ENCODE peak calls at places on chromosomes 3 and 15, in eight cellular contexts. One of them, this sample, is unnamed.

GRCh38 chr15:96381463-96381862 is 51.0 kb downstream of the NR2F2 start:
- DNase-seq in HCT116: no peak
- DNase-seq in mammary epithelial cell: no peak
- DNase-seq in psoas muscle: no peak
- DNase-seq in HFF-Myc: no peak
- DNase-seq in coronary artery: no peak
- DNase-seq in GM12864: no peak
- DNase-seq in fibroblast of pulmonary artery: no peak
- DNase-seq in this sample: no peak

GRCh38 chr15:68337826-68338225 is 60.3 kb downstream of the FEM1B start:
- DNase-seq in HCT116: no peak
- DNase-seq in mammary epithelial cell: peak
- DNase-seq in psoas muscle: no peak
- DNase-seq in HFF-Myc: no peak
- DNase-seq in coronary artery: no peak
- DNase-seq in GM12864: no peak
- DNase-seq in fibroblast of pulmonary artery: no peak
- DNase-seq in this sample: no peak

GRCh38 chr3:124318014-124318413 is 326.1 kb upstream of the ROPN1 start:
- DNase-seq in HCT116: no peak
- DNase-seq in mammary epithelial cell: no peak
- DNase-seq in psoas muscle: no peak
- DNase-seq in HFF-Myc: no peak
- DNase-seq in coronary artery: no peak
- DNase-seq in GM12864: no peak
- DNase-seq in fibroblast of pulmonary artery: no peak
- DNase-seq in this sample: no peak

GRCh38 chr3:194036842-194037241 is 99.1 kb upstream of the HES1 start:
- DNase-seq in HCT116: no peak
- DNase-seq in mammary epithelial cell: no peak
- DNase-seq in psoas muscle: no peak
- DNase-seq in HFF-Myc: no peak
- DNase-seq in coronary artery: no peak
- DNase-seq in GM12864: no peak
- DNase-seq in fibroblast of pulmonary artery: no peak
- DNase-seq in this sample: no peak

GRCh38 chr15:59622289-59622688 is 10.7 kb downstream of the GCNT3 start:
- DNase-seq in HCT116: peak
- DNase-seq in mammary epithelial cell: peak
- DNase-seq in psoas muscle: no peak
- DNase-seq in HFF-Myc: peak
- DNase-seq in coronary artery: no peak
- DNase-seq in GM12864: peak
- DNase-seq in fibroblast of pulmonary artery: peak
- DNase-seq in this sample: no peak

GRCh38 chr15:89749951-89750559 is 994 bp downstream of the MESP1 start:
- DNase-seq in HCT116: no peak
- DNase-seq in mammary epithelial cell: no peak
- DNase-seq in psoas muscle: peak
- DNase-seq in HFF-Myc: no peak
- DNase-seq in coronary artery: no peak
- DNase-seq in GM12864: no peak
- DNase-seq in fibroblast of pulmonary artery: no peak
- DNase-seq in this sample: no peak

GRCh38 chr3:143139786-143140185 is 20.2 kb downstream of the CHST2 start:
- DNase-seq in HCT116: no peak
- DNase-seq in mammary epithelial cell: no peak
- DNase-seq in psoas muscle: peak
- DNase-seq in HFF-Myc: no peak
- DNase-seq in coronary artery: no peak
- DNase-seq in GM12864: no peak
- DNase-seq in fibroblast of pulmonary artery: peak
- DNase-seq in this sample: no peak

GRCh38 chr15:39785139-39785538 is 2.5 kb upstream of the FSIP1 start:
- DNase-seq in HCT116: no peak
- DNase-seq in mammary epithelial cell: no peak
- DNase-seq in psoas muscle: no peak
- DNase-seq in HFF-Myc: no peak
- DNase-seq in coronary artery: no peak
- DNase-seq in GM12864: no peak
- DNase-seq in fibroblast of pulmonary artery: no peak
- DNase-seq in this sample: peak

GRCh38 chr3:67646586-67647234 is 7.7 kb downstream of the SUCLG2 start:
- DNase-seq in HCT116: no peak
- DNase-seq in mammary epithelial cell: no peak
- DNase-seq in psoas muscle: no peak
- DNase-seq in HFF-Myc: no peak
- DNase-seq in coronary artery: no peak
- DNase-seq in GM12864: no peak
- DNase-seq in fibroblast of pulmonary artery: peak
- DNase-seq in this sample: no peak

GRCh38 chr15:73464602-73465001 is 21.6 kb downstream of the REC114 start:
- DNase-seq in HCT116: no peak
- DNase-seq in mammary epithelial cell: no peak
- DNase-seq in psoas muscle: no peak
- DNase-seq in HFF-Myc: no peak
- DNase-seq in coronary artery: no peak
- DNase-seq in GM12864: no peak
- DNase-seq in fibroblast of pulmonary artery: no peak
- DNase-seq in this sample: no peak

GRCh38 chr15:100690786-100691160 is 88.4 kb downstream of the ASB7 start:
- DNase-seq in HCT116: no peak
- DNase-seq in mammary epithelial cell: no peak
- DNase-seq in psoas muscle: no peak
- DNase-seq in HFF-Myc: no peak
- DNase-seq in coronary artery: peak
- DNase-seq in GM12864: no peak
- DNase-seq in fibroblast of pulmonary artery: no peak
- DNase-seq in this sample: no peak

GRCh38 chr3:137768361-137769320 is 4.5 kb downstream of the SOX14 start:
- DNase-seq in HCT116: no peak
- DNase-seq in mammary epithelial cell: no peak
- DNase-seq in psoas muscle: no peak
- DNase-seq in HFF-Myc: no peak
- DNase-seq in coronary artery: no peak
- DNase-seq in GM12864: no peak
- DNase-seq in fibroblast of pulmonary artery: no peak
- DNase-seq in this sample: no peak

GRCh38 chr3:52527732-52528595 is 5.7 kb downstream of the NT5DC2 start:
- DNase-seq in HCT116: no peak
- DNase-seq in mammary epithelial cell: no peak
- DNase-seq in psoas muscle: no peak
- DNase-seq in HFF-Myc: no peak
- DNase-seq in coronary artery: peak
- DNase-seq in GM12864: no peak
- DNase-seq in fibroblast of pulmonary artery: no peak
- DNase-seq in this sample: no peak

GRCh38 chr15:40892449-40893012 is 1.7 kb upstream of the VPS18 start:
- DNase-seq in HCT116: no peak
- DNase-seq in mammary epithelial cell: no peak
- DNase-seq in psoas muscle: no peak
- DNase-seq in HFF-Myc: no peak
- DNase-seq in coronary artery: no peak
- DNase-seq in GM12864: no peak
- DNase-seq in fibroblast of pulmonary artery: no peak
- DNase-seq in this sample: no peak

GRCh38 chr3:159761377-159761776 is 227.3 kb upstream of the IL12A start:
- DNase-seq in HCT116: no peak
- DNase-seq in mammary epithelial cell: no peak
- DNase-seq in psoas muscle: no peak
- DNase-seq in HFF-Myc: no peak
- DNase-seq in coronary artery: no peak
- DNase-seq in GM12864: no peak
- DNase-seq in fibroblast of pulmonary artery: peak
- DNase-seq in this sample: peak

GRCh38 chr3:135237371-135237770 is 442.3 kb downstream of the EPHB1 start:
- DNase-seq in HCT116: no peak
- DNase-seq in mammary epithelial cell: no peak
- DNase-seq in psoas muscle: no peak
- DNase-seq in HFF-Myc: no peak
- DNase-seq in coronary artery: no peak
- DNase-seq in GM12864: no peak
- DNase-seq in fibroblast of pulmonary artery: no peak
- DNase-seq in this sample: no peak
- TF ChIP-seq CTCF in HCT116: no peak
- TF ChIP-seq CTCF in mammary epithelial cell: no peak
- TF ChIP-seq CTCF in psoas muscle: no peak
- TF ChIP-seq CTCF in HFF-Myc: no peak
- TF ChIP-seq CTCF in coronary artery: no peak
- TF ChIP-seq CTCF in GM12864: no peak
- TF ChIP-seq CTCF in fibroblast of pulmonary artery: no peak
- TF ChIP-seq CTCF in this sample: no peak

GRCh38 chr3:119555309-119555735 is 4.1 kb downstream of the CD80 start:
- DNase-seq in HCT116: no peak
- DNase-seq in mammary epithelial cell: no peak
- DNase-seq in psoas muscle: no peak
- DNase-seq in HFF-Myc: no peak
- DNase-seq in coronary artery: no peak
- DNase-seq in GM12864: no peak
- DNase-seq in fibroblast of pulmonary artery: no peak
- DNase-seq in this sample: no peak

GRCh38 chr3:119557192-119557873 is 2.1 kb downstream of the CD80 start:
- DNase-seq in HCT116: no peak
- DNase-seq in mammary epithelial cell: no peak
- DNase-seq in psoas muscle: no peak
- DNase-seq in HFF-Myc: no peak
- DNase-seq in coronary artery: no peak
- DNase-seq in GM12864: no peak
- DNase-seq in fibroblast of pulmonary artery: no peak
- DNase-seq in this sample: no peak

GRCh38 chr3:119558528-119559339 is 680 bp downstream of the CD80 start:
- DNase-seq in HCT116: no peak
- DNase-seq in mammary epithelial cell: no peak
- DNase-seq in psoas muscle: no peak
- DNase-seq in HFF-Myc: no peak
- DNase-seq in coronary artery: no peak
- DNase-seq in GM12864: no peak
- DNase-seq in fibroblast of pulmonary artery: no peak
- DNase-seq in this sample: no peak

GRCh38 chr3:119557874-119558264 is 1.5 kb downstream of the CD80 start:
- DNase-seq in HCT116: no peak
- DNase-seq in mammary epithelial cell: no peak
- DNase-seq in psoas muscle: no peak
- DNase-seq in HFF-Myc: no peak
- DNase-seq in coronary artery: no peak
- DNase-seq in GM12864: no peak
- DNase-seq in fibroblast of pulmonary artery: no peak
- DNase-seq in this sample: no peak

DNA sequence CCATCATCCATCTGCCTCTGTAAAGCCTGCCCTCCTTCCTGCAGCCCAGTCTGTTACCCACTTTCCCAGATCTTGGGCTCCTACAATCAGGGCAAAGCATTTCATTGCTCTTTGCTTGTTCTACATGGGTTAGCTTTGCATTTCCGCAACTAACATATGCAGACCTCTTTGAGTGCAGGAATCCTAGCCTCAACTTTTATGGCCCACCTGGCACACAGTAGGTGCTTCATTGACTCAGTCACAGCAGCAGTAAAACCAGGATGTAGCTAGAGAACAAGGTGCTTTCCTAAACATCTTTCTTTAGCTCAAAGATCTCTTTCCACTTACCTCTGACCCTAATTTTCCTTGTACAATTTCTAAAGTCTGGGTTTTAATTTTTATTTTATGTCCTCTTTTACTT is 3.5 kb downstream of the CD80 start:
- DNase-seq in HCT116: no peak
- DNase-seq in mammary epithelial cell: no peak
- DNase-seq in psoas muscle: no peak
- DNase-seq in HFF-Myc: no peak
- DNase-seq in coronary artery: no peak
- DNase-seq in GM12864: no peak
- DNase-seq in fibroblast of pulmonary artery: no peak
- DNase-seq in this sample: no peak
- H3K4me3 ChIP-seq in HCT116: no peak
- H3K4me3 ChIP-seq in mammary epithelial cell: no peak
- H3K4me3 ChIP-seq in psoas muscle: no peak
- H3K4me3 ChIP-seq in HFF-Myc: no peak
- H3K4me3 ChIP-seq in coronary artery: no peak
- H3K4me3 ChIP-seq in GM12864: peak
- H3K4me3 ChIP-seq in fibroblast of pulmonary artery: no peak
- H3K4me3 ChIP-seq in this sample: no peak

DNA sequence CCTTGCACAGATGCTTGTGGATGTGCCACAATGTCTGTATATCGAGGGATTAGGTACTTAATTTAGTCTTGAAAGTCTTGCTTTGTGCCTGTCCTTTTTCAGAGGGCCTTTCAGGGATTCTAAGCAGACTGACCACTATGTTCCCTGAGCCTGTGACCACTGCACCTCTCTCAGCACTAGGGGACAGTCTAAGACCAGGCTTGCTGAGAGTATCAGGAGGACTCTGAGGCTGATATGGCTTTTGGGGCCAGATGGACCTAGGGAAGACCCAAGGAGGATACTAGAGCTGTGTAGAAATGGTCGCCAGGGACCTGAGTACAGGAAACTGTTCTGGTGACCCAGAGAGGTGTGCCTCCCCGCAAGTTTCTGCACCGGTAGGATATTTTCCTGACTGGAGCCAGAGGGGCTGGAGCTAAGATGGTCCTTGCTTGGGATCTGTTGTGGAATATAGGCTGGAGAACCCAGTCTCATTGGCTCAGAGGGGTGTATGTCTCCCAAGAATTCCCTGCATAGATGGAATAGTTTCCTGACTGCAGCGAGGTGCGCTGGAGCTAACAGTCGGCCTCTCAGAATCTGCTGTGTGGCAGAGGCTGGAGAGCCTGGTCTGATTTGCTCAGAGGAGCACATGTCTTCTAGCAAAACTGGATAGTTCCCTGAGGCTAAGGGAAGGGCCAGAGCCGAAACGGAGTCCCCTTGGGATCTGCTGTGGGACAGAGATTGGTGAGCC is 213.2 kb upstream of the DCBLD2 start:
- DNase-seq in HCT116: peak
- DNase-seq in mammary epithelial cell: peak
- DNase-seq in psoas muscle: no peak
- DNase-seq in HFF-Myc: peak
- DNase-seq in coronary artery: no peak
- DNase-seq in GM12864: no peak
- DNase-seq in fibroblast of pulmonary artery: peak
- DNase-seq in this sample: no peak
- TF ChIP-seq CTCF in HCT116: peak
- TF ChIP-seq CTCF in mammary epithelial cell: peak
- TF ChIP-seq CTCF in psoas muscle: no peak
- TF ChIP-seq CTCF in HFF-Myc: peak
- TF ChIP-seq CTCF in coronary artery: no peak
- TF ChIP-seq CTCF in GM12864: peak
- TF ChIP-seq CTCF in fibroblast of pulmonary artery: peak
- TF ChIP-seq CTCF in this sample: peak

GRCh38 chr15:64809649-64810498 is 15.6 kb downstream of the PIF1 start:
- DNase-seq in HCT116: peak
- DNase-seq in mammary epithelial cell: peak
- DNase-seq in psoas muscle: peak
- DNase-seq in HFF-Myc: no peak
- DNase-seq in coronary artery: no peak
- DNase-seq in GM12864: no peak
- DNase-seq in fibroblast of pulmonary artery: peak
- DNase-seq in this sample: no peak
- H3K4me3 ChIP-seq in HCT116: no peak
- H3K4me3 ChIP-seq in mammary epithelial cell: no peak
- H3K4me3 ChIP-seq in psoas muscle: no peak
- H3K4me3 ChIP-seq in HFF-Myc: no peak
- H3K4me3 ChIP-seq in coronary artery: no peak
- H3K4me3 ChIP-seq in GM12864: no peak
- H3K4me3 ChIP-seq in fibroblast of pulmonary artery: no peak
- H3K4me3 ChIP-seq in this sample: no peak

GRCh38 chr3:170222647-170223541 is 670 bp downstream of the PRKCI start:
- DNase-seq in HCT116: no peak
- DNase-seq in mammary epithelial cell: peak
- DNase-seq in psoas muscle: no peak
- DNase-seq in HFF-Myc: no peak
- DNase-seq in coronary artery: peak
- DNase-seq in GM12864: peak
- DNase-seq in fibroblast of pulmonary artery: peak
- DNase-seq in this sample: no peak
- TF ChIP-seq CTCF in HCT116: no peak
- TF ChIP-seq CTCF in mammary epithelial cell: peak
- TF ChIP-seq CTCF in psoas muscle: no peak
- TF ChIP-seq CTCF in HFF-Myc: no peak
- TF ChIP-seq CTCF in coronary artery: no peak
- TF ChIP-seq CTCF in GM12864: peak
- TF ChIP-seq CTCF in fibroblast of pulmonary artery: peak
- TF ChIP-seq CTCF in this sample: peak

This sample was measured in LNCaP clone FGC.